ENCODE peak calls at places on chromosomes 1 and 21, in nine cellular contexts. F, U, N, R, L, Y, M, P and K are unnamed samples.

GRCh38 chr1:168470821-168471473 is 72.8 kb downstream of the XCL2 start:
- DNase-seq in F (no peak), U (no peak), N (no peak), R (no peak), L (no peak), Y (no peak), M (no peak), P (no peak), K (no peak)

GRCh38 chr1:2290595-2291510 is 62.7 kb downstream of the SKI start:
- DNase-seq in F (no peak), U (peak), N (peak), R (peak), L (no peak), Y (peak), M (peak), P (peak), K (peak)

GRCh38 chr1:149962039-149962647 is 25.5 kb upstream of the MTMR11 start:
- DNase-seq in F (peak), U (no peak), N (peak), R (peak), L (peak), Y (peak), M (no peak), P (peak), K (peak)

GRCh38 chr1:11281518-11282331 is 8.7 kb downstream of the UBIAD1 start:
- DNase-seq in F (no peak), U (no peak), N (no peak), R (no peak), L (no peak), Y (no peak), M (no peak), P (peak), K (peak)

GRCh38 chr1:53733975-53734649 is 4.9 kb downstream of the GLIS1 start:
- DNase-seq in F (no peak), U (no peak), N (no peak), R (no peak), L (no peak), Y (no peak), M (no peak), P (no peak), K (no peak)

GRCh38 chr1:238652346-238652968 is 733.9 kb upstream of the CHRM3 start:
- DNase-seq in F (no peak), U (no peak), N (no peak), R (no peak), L (no peak), Y (no peak), M (no peak), P (no peak), K (no peak)

GRCh38 chr1:184283999-184284398 is 102.8 kb upstream of the C1orf21 start:
- DNase-seq in F (no peak), U (no peak), N (no peak), R (peak), L (no peak), Y (no peak), M (no peak), P (peak), K (peak)

GRCh38 chr21:37558676-37559204 is 192.2 kb downstream of the DYRK1A start:
- DNase-seq in F (no peak), U (no peak), N (no peak), R (no peak), L (no peak), Y (no peak), M (no peak), P (no peak), K (no peak)

GRCh38 chr1:203593723-203594122 is 32.9 kb upstream of the ATP2B4 start:
- DNase-seq in F (no peak), U (peak), N (peak), R (no peak), L (no peak), Y (peak), M (no peak), P (no peak), K (peak)

GRCh38 chr1:200364121-200364759 is 45.6 kb downstream of the ZNF281 start:
- DNase-seq in F (no peak), U (no peak), N (no peak), R (no peak), L (no peak), Y (no peak), M (no peak), P (no peak), K (no peak)

GRCh38 chr1:8022395-8023286 is 3.5 kb downstream of the ERRFI1 start:
- DNase-seq in F (no peak), U (no peak), N (no peak), R (no peak), L (no peak), Y (no peak), M (no peak), P (no peak), K (no peak)

GRCh38 chr1:91173379-91173890 is 151.6 kb upstream of the ZNF644 start:
- DNase-seq in F (no peak), U (no peak), N (no peak), R (no peak), L (no peak), Y (no peak), M (no peak), P (no peak), K (no peak)

GRCh38 chr21:39327727-39328126 is 14.3 kb upstream of the BRWD1 start:
- DNase-seq in F (no peak), U (no peak), N (no peak), R (no peak), L (no peak), Y (no peak), M (no peak), P (no peak), K (no peak)

GRCh38 chr21:36881223-36881622 is 85.2 kb downstream of the HLCS start:
- DNase-seq in F (no peak), U (no peak), N (no peak), R (no peak), L (no peak), Y (no peak), M (no peak), P (no peak), K (no peak)

GRCh38 chr1:218242171-218242570 is 42.9 kb upstream of the RRP15 start:
- DNase-seq in F (no peak), U (no peak), N (no peak), R (no peak), L (no peak), Y (no peak), M (no peak), P (no peak), K (no peak)

GRCh38 chr1:6464915-6465314 is 1.1 kb downstream of the TNFRSF25 start:
- DNase-seq in F (no peak), U (no peak), N (no peak), R (no peak), L (no peak), Y (no peak), M (no peak), P (no peak), K (no peak)

GRCh38 chr1:225480825-225481434 is 53.1 kb upstream of the LBR start:
- DNase-seq in F (peak), U (no peak), N (peak), R (no peak), L (no peak), Y (peak), M (no peak), P (no peak), K (peak)

GRCh38 chr1:241499910-241500309 is 19.6 kb downstream of the FH start:
- DNase-seq in F (peak), U (no peak), N (no peak), R (no peak), L (no peak), Y (no peak), M (no peak), P (no peak), K (no peak)

GRCh38 chr1:157862114-157863070 is 20.8 kb upstream of the CD5L start:
- DNase-seq in F (no peak), U (no peak), N (no peak), R (no peak), L (no peak), Y (no peak), M (no peak), P (no peak), K (no peak)

GRCh38 chr1:108012553-108012952 is 47.6 kb upstream of the VAV3 start:
- DNase-seq in F (no peak), U (no peak), N (no peak), R (no peak), L (no peak), Y (no peak), M (no peak), P (no peak), K (no peak)

GRCh38 chr1:53473463-53473862 is 14.3 kb downstream of the DMRTB1 start:
- DNase-seq in F (no peak), U (no peak), N (no peak), R (no peak), L (no peak), Y (no peak), M (no peak), P (no peak), K (no peak)

GRCh38 chr1:33683913-33684312 is 180.0 kb upstream of the HMGB4 start:
- DNase-seq in F (no peak), U (no peak), N (no peak), R (no peak), L (no peak), Y (no peak), M (no peak), P (peak), K (no peak)

GRCh38 chr1:28370220-28371010 is 875 bp downstream of the PHACTR4 start:
- DNase-seq in F (peak), U (no peak), N (no peak), R (peak), L (no peak), Y (peak), M (peak), P (no peak), K (peak)

GRCh38 chr1:63878914-63879313 is 105.1 kb downstream of the ROR1 start:
- DNase-seq in F (no peak), U (no peak), N (no peak), R (no peak), L (no peak), Y (no peak), M (no peak), P (no peak), K (no peak)

GRCh38 chr1:63779872-63780271 is 6.1 kb downstream of the ROR1 start:
- DNase-seq in F (no peak), U (no peak), N (no peak), R (no peak), L (no peak), Y (no peak), M (no peak), P (no peak), K (no peak)

GRCh38 chr21:42413500-42413899 is 9.8 kb downstream of the UBASH3A start:
- DNase-seq in F (no peak), U (no peak), N (no peak), R (no peak), L (no peak), Y (no peak), M (no peak), P (no peak), K (no peak)

GRCh38 chr1:241834733-241835377 is 13.1 kb upstream of the EXO1 start:
- DNase-seq in F (peak), U (no peak), N (peak), R (no peak), L (no peak), Y (no peak), M (no peak), P (no peak), K (no peak)

GRCh38 chr1:165408518-165408917 is 36.4 kb downstream of the RXRG start:
- DNase-seq in F (peak), U (no peak), N (no peak), R (no peak), L (peak), Y (no peak), M (no peak), P (no peak), K (peak)

GRCh38 chr1:222974496-222974895 is 159.7 kb downstream of the DISP1 start:
- DNase-seq in F (no peak), U (no peak), N (no peak), R (no peak), L (no peak), Y (no peak), M (no peak), P (no peak), K (no peak)

GRCh38 chr1:45499415-45499769 is 481 bp downstream of the CCDC163 start:
- DNase-seq in F (peak), U (no peak), N (no peak), R (no peak), L (no peak), Y (no peak), M (no peak), P (no peak), K (no peak)

DNA sequence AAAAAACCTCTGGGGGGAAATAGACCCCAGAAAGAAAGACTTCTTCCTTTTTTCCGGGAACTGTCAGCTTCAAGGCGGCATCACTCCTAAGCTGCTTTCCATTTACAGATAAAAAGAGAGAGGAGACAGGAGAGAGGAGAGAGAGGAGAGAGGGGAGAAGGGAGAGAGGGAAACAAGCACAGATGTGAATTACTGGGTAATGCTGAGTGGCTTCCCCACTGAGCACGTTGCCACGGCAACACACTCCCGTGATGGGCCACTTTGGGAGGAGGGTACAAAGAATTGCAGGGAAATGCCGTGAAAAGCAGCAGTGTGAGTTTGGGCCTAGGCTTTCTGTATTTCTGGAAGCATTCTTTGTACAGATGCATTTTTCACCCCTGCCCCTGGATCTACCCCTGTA is 127.9 kb upstream of the IRF2BP2 start:
- DNase-seq in F (peak), U (no peak), N (no peak), R (no peak), L (no peak), Y (no peak), M (no peak), P (no peak), K (no peak)
- H3K27ac ChIP-seq in F (peak), U (no peak), N (no peak), R (no peak), L (no peak), Y (no peak), M (no peak), P (no peak), K (no peak)

DNA sequence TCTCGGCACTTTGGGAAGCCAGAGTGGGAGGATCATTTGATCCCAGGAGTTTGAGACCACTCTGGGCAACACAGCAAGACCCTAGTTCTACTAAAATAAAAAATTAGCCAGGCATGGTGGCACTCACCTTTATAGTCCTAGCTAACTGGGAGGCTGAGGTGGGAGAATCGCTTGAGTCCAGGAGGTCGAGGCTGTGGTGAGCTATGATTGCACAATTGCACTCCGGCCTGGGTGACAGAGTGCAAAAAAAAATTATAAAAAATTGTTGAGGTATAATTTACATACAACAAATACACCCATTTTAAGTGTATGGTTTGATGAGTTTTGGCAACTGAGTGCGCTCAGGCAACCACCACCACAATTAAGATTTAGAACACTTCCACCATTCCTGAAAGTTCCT is 108.5 kb upstream of the GADD45A start:
- DNase-seq in F (no peak), U (no peak), N (no peak), R (no peak), L (no peak), Y (no peak), M (peak), P (no peak), K (no peak)
- H3K27ac ChIP-seq in F (no peak), U (no peak), N (no peak), R (no peak), L (no peak), Y (no peak), M (no peak), P (no peak), K (no peak)

GRCh38 chr1:154186177-154186576 is 5.7 kb downstream of the TPM3 start:
- DNase-seq in F (peak), U (no peak), N (peak), R (peak), L (no peak), Y (peak), M (no peak), P (peak), K (peak)
- H3K27ac ChIP-seq in F (no peak), U (no peak), N (no peak), R (no peak), L (no peak), Y (no peak), M (no peak), P (no peak), K (no peak)

DNA sequence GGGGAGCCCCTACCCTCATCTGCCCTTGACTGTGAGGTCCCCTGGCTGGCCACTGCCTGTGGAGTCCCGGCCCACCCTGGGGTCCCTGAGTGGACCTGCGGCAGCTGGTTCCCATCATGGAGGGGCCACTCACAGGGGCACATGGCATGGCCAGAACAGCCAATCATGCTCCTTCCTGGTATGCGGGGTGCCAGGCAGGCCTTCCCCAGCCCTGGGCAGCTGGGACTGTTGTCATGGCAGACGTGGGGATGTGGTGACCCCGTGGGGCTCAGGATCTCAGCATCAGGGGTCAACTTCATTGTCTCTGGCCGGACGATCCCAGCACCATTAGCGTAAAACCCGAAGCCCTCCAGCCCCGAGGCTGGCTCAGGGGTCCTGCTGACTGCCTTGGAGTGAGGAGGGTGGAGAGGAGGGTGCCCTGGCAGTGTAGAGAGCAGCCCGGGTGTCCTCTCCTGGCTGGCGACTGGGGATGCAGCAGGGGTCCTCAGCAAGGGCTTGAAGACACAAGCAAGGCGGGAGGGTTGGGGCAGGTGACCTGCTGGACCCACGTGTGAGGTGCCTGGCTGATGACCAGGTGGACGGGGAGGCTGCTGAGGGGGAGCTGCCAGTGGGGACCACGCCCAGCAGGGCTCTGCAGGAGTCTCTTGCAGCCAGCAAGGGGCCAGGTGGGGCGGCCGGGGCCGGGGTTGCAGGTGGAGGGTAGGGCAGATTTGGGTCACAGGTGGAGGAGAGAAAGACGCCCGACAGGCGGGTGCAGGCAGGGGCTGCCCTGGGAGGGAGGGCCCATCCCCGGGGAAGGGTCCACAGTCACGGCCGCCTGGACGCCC is 45.1 kb downstream of the TRIM11 start:
- DNase-seq in F (no peak), U (peak), N (no peak), R (no peak), L (no peak), Y (no peak), M (no peak), P (peak), K (no peak)
- H3K27ac ChIP-seq in F (peak), U (no peak), N (no peak), R (no peak), L (no peak), Y (no peak), M (no peak), P (no peak), K (peak)

GRCh38 chr21:45981641-45982255 is at the start of gene COL6A1:
- DNase-seq in F (peak), U (peak), N (peak), R (peak), L (peak), Y (peak), M (no peak), P (peak), K (peak)
- H3K27ac ChIP-seq in F (peak), U (peak), N (no peak), R (peak), L (peak), Y (no peak), M (peak), P (peak), K (peak)